ENCODE peak calls at places on chromosomes 7 and 10, in five cellular contexts. One of them, this sample, is unnamed.

GRCh38 chr10:33655165-33655815 is 320.8 kb upstream of the NRP1 start:
- DNase-seq in body of pancreas: no peak
- DNase-seq in IMR-90: no peak
- DNase-seq in A549: no peak
- DNase-seq in psoas muscle: no peak
- DNase-seq in this sample: no peak

GRCh38 chr7:1555813-1556540 is at the start of gene TMEM184A:
- DNase-seq in IMR-90: no peak
- DNase-seq in psoas muscle: peak; percentile 67
- DNase-seq in body of pancreas: peak; percentile 98
- DNase-seq in A549: peak; percentile 90
- DNase-seq in this sample: peak; percentile 95

GRCh38 chr10:35765039-35765662 is 123.1 kb upstream of the FZD8 start:
- DNase-seq in IMR-90: no peak
- DNase-seq in psoas muscle: peak; percentile 17
- DNase-seq in A549: no peak
- DNase-seq in body of pancreas: peak; percentile 43
- DNase-seq in this sample: peak; percentile 66

GRCh38 chr10:48390933-48391845 is 84.7 kb downstream of the MAPK8 start:
- DNase-seq in IMR-90: peak; percentile 79
- DNase-seq in body of pancreas: no peak
- DNase-seq in A549: no peak
- DNase-seq in psoas muscle: no peak
- DNase-seq in this sample: no peak

GRCh38 chr10:114375082-114375481 is 29.2 kb downstream of the AFAP1L2 start:
- DNase-seq in IMR-90: peak; percentile 45
- DNase-seq in body of pancreas: peak; percentile 26
- DNase-seq in A549: no peak
- DNase-seq in psoas muscle: no peak
- DNase-seq in this sample: no peak

GRCh38 chr7:144738708-144739314 is 97.0 kb downstream of the TPK1 start:
- DNase-seq in A549: peak; percentile 1
- DNase-seq in psoas muscle: no peak
- DNase-seq in body of pancreas: peak; percentile 7
- DNase-seq in IMR-90: no peak
- DNase-seq in this sample: peak; percentile 38

GRCh38 chr7:5526190-5527037 is 102.8 kb upstream of the TNRC18 start:
- DNase-seq in psoas muscle: no peak
- DNase-seq in body of pancreas: peak; percentile 44
- DNase-seq in IMR-90: peak; percentile 32
- DNase-seq in A549: no peak
- DNase-seq in this sample: no peak

GRCh38 chr7:147022056-147022455 is 905.5 kb downstream of the CNTNAP2 start:
- DNase-seq in A549: no peak
- DNase-seq in body of pancreas: no peak
- DNase-seq in IMR-90: no peak
- DNase-seq in psoas muscle: no peak
- DNase-seq in this sample: no peak

GRCh38 chr7:84104841-84105240 is 89.7 kb downstream of the SEMA3A start:
- DNase-seq in psoas muscle: no peak
- DNase-seq in A549: no peak
- DNase-seq in IMR-90: no peak
- DNase-seq in body of pancreas: no peak
- DNase-seq in this sample: no peak

GRCh38 chr7:32958046-32959025 is 1.1 kb downstream of the FKBP9 start:
- DNase-seq in body of pancreas: peak; percentile 43
- DNase-seq in A549: no peak
- DNase-seq in psoas muscle: peak; percentile 64
- DNase-seq in IMR-90: peak; percentile 59
- DNase-seq in this sample: peak; percentile 68

DNA sequence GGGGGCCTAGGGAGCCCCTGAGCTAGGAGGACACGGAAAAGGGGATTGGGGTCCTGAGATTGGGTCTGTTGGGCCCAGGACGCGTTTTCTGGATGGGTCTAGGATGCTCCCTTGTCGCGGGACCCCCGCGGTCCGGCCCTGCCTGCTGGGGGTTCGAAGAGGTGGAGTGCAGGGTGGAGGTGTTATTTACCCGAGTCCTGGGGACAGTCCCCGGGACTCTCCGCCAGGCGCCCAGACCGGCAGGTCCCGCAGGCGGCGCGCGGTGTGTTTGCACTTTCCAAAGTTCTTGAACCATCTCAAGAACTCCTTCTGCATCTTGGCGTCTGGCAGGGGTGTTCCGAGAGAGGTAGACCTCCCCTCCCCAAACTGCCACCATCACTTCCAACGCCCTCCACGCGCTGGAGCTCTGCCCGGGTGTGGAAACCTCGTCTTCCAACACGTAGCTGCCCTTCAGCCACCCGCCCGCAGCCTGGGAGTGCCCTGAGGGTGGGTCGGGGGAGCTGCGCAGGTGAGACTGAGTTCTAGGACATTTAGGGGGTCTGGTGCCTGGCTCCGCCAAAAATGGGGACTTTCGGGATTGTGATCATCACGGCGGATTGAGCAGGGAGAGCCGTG is 569 bp downstream of the CAV1 start:
- DNase-seq in psoas muscle: peak; percentile 30
- DNase-seq in A549: no peak
- DNase-seq in body of pancreas: peak; percentile 50
- DNase-seq in IMR-90: no peak
- DNase-seq in this sample: peak; percentile 64
- H3K4me3 ChIP-seq in psoas muscle: peak overlapping the region; percentile 80
- H3K4me3 ChIP-seq in A549: peak overlapping the region; percentile 78
- H3K4me3 ChIP-seq in body of pancreas: peak overlapping the region; percentile 36
- H3K4me3 ChIP-seq in IMR-90: peak overlapping the region; percentile 72
- H3K4me3 ChIP-seq in this sample: peak overlapping the region; percentile 14

GRCh38 chr7:2759736-2760097 is 71.7 kb downstream of the AMZ1 start:
- DNase-seq in psoas muscle: peak; percentile 41
- DNase-seq in body of pancreas: no peak
- DNase-seq in A549: no peak
- DNase-seq in IMR-90: no peak
- DNase-seq in this sample: no peak
- H3K4me1 ChIP-seq in psoas muscle: peaks cover 46% of the 10 kb centered on the region
- H3K4me1 ChIP-seq in body of pancreas: no peaks in the 10 kb centered on the region
- H3K4me1 ChIP-seq in A549: peaks cover 48% of the 10 kb centered on the region
- H3K4me1 ChIP-seq in IMR-90: peaks cover 47% of the 10 kb centered on the region
- H3K4me1 ChIP-seq in this sample: peaks cover 12% of the 10 kb centered on the region

GRCh38 chr7:38502289-38502688 is 128.9 kb downstream of the AMPH start:
- DNase-seq in A549: no peak
- DNase-seq in IMR-90: no peak
- DNase-seq in body of pancreas: no peak
- DNase-seq in psoas muscle: no peak
- DNase-seq in this sample: no peak
- TF ChIP-seq CTCF in A549: no peak
- TF ChIP-seq CTCF in IMR-90: no peak
- TF ChIP-seq CTCF in body of pancreas: no peak
- TF ChIP-seq CTCF in psoas muscle: no peak
- TF ChIP-seq CTCF in this sample: no peak

GRCh38 chr7:131829911-131830310 is 273.5 kb upstream of the PODXL start:
- DNase-seq in A549: no peak
- DNase-seq in psoas muscle: no peak
- DNase-seq in body of pancreas: peak; percentile 52
- DNase-seq in IMR-90: no peak
- DNase-seq in this sample: no peak
- H3K4me3 ChIP-seq in A549: no peak overlapping the region
- H3K4me3 ChIP-seq in psoas muscle: no peak overlapping the region
- H3K4me3 ChIP-seq in body of pancreas: no peak overlapping the region
- H3K4me3 ChIP-seq in IMR-90: no peak overlapping the region
- H3K4me3 ChIP-seq in this sample: no peak overlapping the region

DNA sequence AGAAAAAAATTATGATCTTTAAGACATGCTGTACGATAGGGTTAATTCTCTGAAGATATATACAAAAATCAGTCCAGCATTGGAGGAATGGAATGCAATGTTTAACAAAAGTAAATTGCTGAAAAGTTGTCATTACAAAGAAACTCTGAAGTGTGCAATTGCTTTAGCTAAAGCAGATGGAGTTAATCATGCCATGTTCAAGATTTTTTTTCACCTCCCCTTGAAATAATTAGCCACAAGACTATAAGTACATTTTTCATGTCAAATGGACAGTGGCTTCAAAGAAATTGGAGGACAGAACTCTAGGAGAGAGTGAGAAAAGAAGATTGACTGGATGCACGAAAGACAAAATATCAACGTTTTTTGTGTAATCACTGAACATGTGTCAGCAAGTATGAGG is 63.1 kb upstream of the MEOX2 start:
- DNase-seq in body of pancreas: no peak
- DNase-seq in psoas muscle: no peak
- DNase-seq in IMR-90: no peak
- DNase-seq in A549: no peak
- DNase-seq in this sample: no peak
- H3K4me1 ChIP-seq in body of pancreas: no peaks in the 10 kb centered on the region
- H3K4me1 ChIP-seq in psoas muscle: peaks cover 8% of the 10 kb centered on the region
- H3K4me1 ChIP-seq in IMR-90: no peaks in the 10 kb centered on the region
- H3K4me1 ChIP-seq in A549: no peaks in the 10 kb centered on the region
- H3K4me1 ChIP-seq in this sample: no peaks in the 10 kb centered on the region

GRCh38 chr10:15083674-15084501 is 4.7 kb downstream of the ACBD7 start:
- DNase-seq in psoas muscle: no peak
- DNase-seq in A549: no peak
- DNase-seq in IMR-90: no peak
- DNase-seq in body of pancreas: no peak
- DNase-seq in this sample: no peak
- TF ChIP-seq CTCF in psoas muscle: no peak
- TF ChIP-seq CTCF in A549: no peak
- TF ChIP-seq CTCF in IMR-90: no peak
- TF ChIP-seq CTCF in body of pancreas: no peak
- TF ChIP-seq CTCF in this sample: no peak

This sample was measured in mucosa of descending colon.